ENCODE peak calls at places on chromosome 17, in six cellular contexts. I is GM12865; U is fibroblast of lung; Y is M059J; G is stimulated activated CD4-positive, alpha-beta T cell treated with anti-CD3 and anti-CD28 coated beads, Interleukin-1b, Interleukin-23, amount 100 ng/mL, for 1 hour; O is NCI-H2029 treated with DMSO at 0.1 percent for 48 hours. P is an unnamed sample.

GRCh38 chr17:1109606-1110523 is 69.9 kb downstream of the ABR start:
- DNase-seq in G (no peak), Y (peak), I (peak), O (no peak), U (no peak), P (no peak)

GRCh38 chr17:45942284-45942683 is 47.9 kb downstream of the MAPT start:
- DNase-seq in Y (peak), U (peak), I (no peak), G (no peak), O (peak), P (no peak)

GRCh38 chr17:49209061-49209571 is 1.3 kb downstream of the GNGT2 start:
- DNase-seq in O (no peak), U (no peak), G (no peak), Y (peak), I (no peak), P (no peak)

GRCh38 chr17:39199673-39199985 is 454 bp upstream of the RPL19 start:
- DNase-seq in G (no peak), U (no peak), Y (no peak), I (no peak), O (no peak), P (no peak)

GRCh38 chr17:53844476-53845107 is 21.9 kb downstream of the KIF2B start:
- DNase-seq in G (no peak), O (no peak), I (no peak), Y (peak), U (no peak), P (no peak)

GRCh38 chr17:83179378-83179777 is 100.0 kb downstream of the METRNL start:
- DNase-seq in Y (no peak), U (no peak), G (no peak), O (no peak), I (no peak), P (peak)

GRCh38 chr17:76772842-76773521 is 35.1 kb downstream of the MFSD11 start:
- DNase-seq in O (no peak), Y (peak), G (peak), U (peak), I (no peak), P (peak)

GRCh38 chr17:20302191-20302917 is 165.0 kb downstream of the LGALS9B start:
- DNase-seq in Y (no peak), U (no peak), I (no peak), O (no peak), G (no peak), P (no peak)

GRCh38 chr17:28524476-28525415 is 18.6 kb downstream of the FOXN1 start:
- DNase-seq in U (peak), G (no peak), I (no peak), O (no peak), Y (peak), P (no peak)

GRCh38 chr17:17351901-17352781 is 49.0 kb downstream of the NT5M start:
- DNase-seq in Y (peak), G (no peak), U (peak), O (no peak), I (no peak), P (peak)

GRCh38 chr17:49889500-49889899 is 41.6 kb upstream of the TAC4 start:
- DNase-seq in Y (no peak), I (no peak), U (no peak), G (no peak), O (no peak), P (no peak)

GRCh38 chr17:8436169-8436932 is 667 bp downstream of the NDEL1 start:
- DNase-seq in O (no peak), Y (peak), G (peak), I (peak), U (peak), P (peak)

GRCh38 chr17:2064980-2065785 is 10.3 kb downstream of the HIC1 start:
- DNase-seq in G (no peak), Y (no peak), I (peak), O (no peak), U (no peak), P (peak)

GRCh38 chr17:18321309-18321708 is 6.2 kb downstream of the SMCR8 start:
- DNase-seq in I (no peak), G (no peak), O (no peak), Y (peak), U (peak), P (no peak)

GRCh38 chr17:55157165-55157564 is 107.6 kb upstream of the HLF start:
- DNase-seq in I (no peak), O (no peak), U (peak), Y (peak), G (no peak), P (no peak)

GRCh38 chr17:48753794-48754499 is 25.4 kb upstream of the HOXB13 start:
- DNase-seq in O (no peak), Y (peak), G (no peak), U (no peak), I (no peak), P (no peak)

GRCh38 chr17:45326566-45326965 is 9.7 kb upstream of the MAP3K14 start:
- DNase-seq in U (no peak), G (no peak), Y (no peak), O (no peak), I (no peak), P (no peak)

GRCh38 chr17:18119938-18120337 is 11.4 kb downstream of the MYO15A start:
- DNase-seq in I (no peak), Y (no peak), G (no peak), U (no peak), O (no peak), P (no peak)

GRCh38 chr17:44110823-44111633 is 12.4 kb downstream of the HDAC5 start:
- DNase-seq in G (peak), Y (peak), U (peak), O (peak), I (peak), P (peak)

GRCh38 chr17:78263063-78263735 is 31.8 kb downstream of the TMEM235 start:
- DNase-seq in I (no peak), Y (no peak), G (no peak), O (no peak), U (no peak), P (peak)

GRCh38 chr17:62644487-62645173 is 17.2 kb downstream of the MRC2 start:
- DNase-seq in U (no peak), Y (no peak), I (no peak), O (no peak), G (no peak), P (no peak)

GRCh38 chr17:11644265-11645212 is 46.3 kb downstream of the DNAH9 start:
- DNase-seq in Y (peak), U (peak), I (peak), O (peak), G (no peak), P (peak)

GRCh38 chr17:53724726-53725125 is 98.0 kb upstream of the KIF2B start:
- DNase-seq in Y (no peak), G (no peak), I (no peak), O (no peak), U (no peak), P (no peak)

GRCh38 chr17:56260421-56260820 is 107.1 kb downstream of the ANKFN1 start:
- DNase-seq in O (no peak), Y (no peak), U (no peak), G (no peak), I (no peak), P (no peak)

GRCh38 chr17:49407981-49408501 is 6.6 kb downstream of the PHB1 start:
- DNase-seq in O (peak), Y (peak), U (peak), G (peak), I (peak), P (peak)

GRCh38 chr17:71099003-71099710 is 929.8 kb downstream of the KCNJ2 start:
- DNase-seq in Y (no peak), O (no peak), G (no peak), U (no peak), I (no peak), P (no peak)

GRCh38 chr17:66679631-66680517 is 155.0 kb upstream of the CACNG5 start:
- DNase-seq in Y (no peak), O (no peak), I (peak), G (no peak), U (no peak), P (no peak)

GRCh38 chr17:41334385-41334784 is 16.2 kb downstream of the KRT33A start:
- DNase-seq in G (no peak), U (no peak), O (no peak), Y (no peak), I (peak), P (no peak)

GRCh38 chr17:32805029-32805976 is 71.6 kb downstream of the MYO1D start:
- DNase-seq in U (no peak), G (no peak), Y (peak), O (no peak), I (no peak), P (peak)

GRCh38 chr17:77107506-77108433 is 33.0 kb upstream of the SEC14L1 start:
- DNase-seq in U (no peak), Y (peak), G (peak), O (no peak), I (peak), P (no peak)

GRCh38 chr17:81037026-81037782 is 2.3 kb downstream of the BAIAP2 start:
- DNase-seq in Y (no peak), G (no peak), U (no peak), I (no peak), O (no peak), P (no peak)

GRCh38 chr17:78204387-78205123 is 9.5 kb upstream of the BIRC5 start:
- DNase-seq in O (no peak), Y (no peak), I (no peak), G (no peak), U (no peak), P (no peak)

GRCh38 chr17:82222816-82223215 is 6.0 kb upstream of the SLC16A3 start:
- DNase-seq in G (no peak), U (peak), I (no peak), Y (no peak), O (no peak), P (no peak)

P was measured in endothelial cell of umbilical vein.